ENCODE peak calls at places on chromosomes 7 and 10, in five cellular contexts. A, T, C, D and P are unnamed samples. For H3K36me3, the result is how much of the 10 kb centered on the place peaks cover.

GRCh38 chr10:42428534-42428933 is 209.8 kb downstream of the ZNF33B start:
- DNase-seq in T (no peak), A (no peak), C (no peak), D (peak), P (no peak)

GRCh38 chr7:99078416-99078815 is 65.5 kb downstream of the SMURF1 start:
- DNase-seq in C (no peak), D (no peak), A (no peak), T (no peak), P (no peak)

GRCh38 chr10:130470286-130470685 is 334.1 kb downstream of the GLRX3 start:
- DNase-seq in T (no peak), A (no peak), C (no peak), D (no peak), P (no peak)

GRCh38 chr10:75508239-75508813 is 76.9 kb downstream of the LRMDA start:
- DNase-seq in D (peak), C (peak), T (no peak), A (peak), P (no peak)

GRCh38 chr10:99981581-99982199 is 28.1 kb downstream of the DNMBP start:
- DNase-seq in D (no peak), C (no peak), A (no peak), T (no peak), P (no peak)

GRCh38 chr10:103772096-103772845 is 83.1 kb downstream of the SH3PXD2A start:
- DNase-seq in T (peak), D (peak), C (peak), A (peak), P (peak)

GRCh38 chr7:120981888-120982615 is 6.5 kb upstream of the CPED1 start:
- DNase-seq in C (no peak), T (no peak), D (peak), A (peak), P (no peak)

GRCh38 chr10:21516270-21517131 is 9.0 kb downstream of the SKIDA1 start:
- DNase-seq in C (peak), T (peak), D (peak), A (peak), P (peak)

GRCh38 chr10:33981301-33981700 is 646.8 kb upstream of the NRP1 start:
- DNase-seq in T (no peak), D (no peak), A (no peak), C (no peak), P (no peak)

GRCh38 chr10:69732147-69732825 is 69.4 kb upstream of the COL13A1 start:
- DNase-seq in A (no peak), D (no peak), C (no peak), T (peak), P (peak)

GRCh38 chr7:104826140-104826539 is 187.9 kb upstream of the KMT2E start:
- DNase-seq in T (no peak), D (no peak), C (no peak), A (no peak), P (no peak)

GRCh38 chr10:76036410-76036940 is 605.1 kb downstream of the LRMDA start:
- DNase-seq in A (peak), C (peak), D (peak), T (peak), P (peak)

GRCh38 chr7:84712326-84712725 is 474.5 kb downstream of the SEMA3D start:
- DNase-seq in C (no peak), D (peak), A (peak), T (no peak), P (no peak)

GRCh38 chr7:34845666-34846361 is 187.8 kb downstream of the NPSR1 start:
- DNase-seq in D (peak), A (no peak), C (no peak), T (no peak), P (no peak)

GRCh38 chr10:133614830-133615580 is 11.6 kb downstream of the FRG2B start:
- DNase-seq in A (no peak), D (no peak), C (no peak), T (no peak), P (no peak)

GRCh38 chr7:2049782-2050510 is 182.8 kb downstream of the MAD1L1 start:
- DNase-seq in D (no peak), C (no peak), T (no peak), A (no peak), P (peak)

GRCh38 chr7:132141109-132141508 is 435.2 kb downstream of the PLXNA4 start:
- DNase-seq in D (peak), C (no peak), A (no peak), T (no peak), P (no peak)

GRCh38 chr7:73706122-73707044 is 13.1 kb downstream of the STX1A start:
- DNase-seq in D (no peak), C (no peak), A (peak), T (no peak), P (no peak)

GRCh38 chr7:106423836-106424475 is 139.2 kb upstream of the NAMPT start:
- DNase-seq in C (no peak), A (no peak), D (no peak), T (no peak), P (no peak)

GRCh38 chr7:73768661-73769480 is 1.2 kb downstream of the CLDN3 start:
- DNase-seq in C (no peak), D (no peak), A (no peak), T (no peak), P (no peak)

GRCh38 chr7:80918909-80919721 is at the start of gene SEMA3C:
- DNase-seq in D (peak), A (peak), T (peak), C (peak), P (peak)

GRCh38 chr10:18400201-18400910 is 251.0 kb downstream of the NSUN6 start:
- DNase-seq in T (no peak), D (peak), C (no peak), A (peak), P (no peak)

GRCh38 chr7:671415-672042 is 55.0 kb upstream of the DNAAF5 start:
- DNase-seq in D (no peak), C (no peak), T (no peak), A (no peak), P (peak)

GRCh38 chr10:89644691-89644966 is 413 bp downstream of the PANK1 start:
- DNase-seq in A (no peak), T (no peak), D (no peak), C (no peak), P (no peak)

GRCh38 chr10:29600067-29600466 is 34.7 kb downstream of the SVIL start:
- DNase-seq in A (peak), C (no peak), D (no peak), T (no peak), P (no peak)
- H3K27ac ChIP-seq in A (no peak), C (peak), D (no peak), T (peak), P (no peak)

DNA sequence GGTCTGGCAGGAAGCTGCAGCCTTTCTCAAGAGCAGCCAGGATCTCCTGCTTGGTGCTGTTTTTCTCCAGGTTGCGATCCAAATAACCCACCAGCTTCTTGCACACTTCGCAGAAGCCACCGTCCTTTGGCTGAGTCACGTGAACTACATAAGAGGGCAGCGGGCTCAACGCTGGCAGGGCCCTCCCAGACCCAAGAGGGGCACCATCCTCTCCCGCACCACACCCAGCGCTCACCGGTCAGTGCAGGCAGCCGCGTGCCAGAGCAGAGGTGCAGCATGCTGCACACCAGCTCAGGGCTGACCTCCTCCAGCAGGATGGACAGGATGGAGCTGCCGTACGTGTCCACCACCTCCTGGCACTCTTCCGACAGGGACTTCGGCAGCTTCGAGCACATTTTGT is 31.6 kb downstream of the PSAP start:
- DNase-seq in T (no peak), A (no peak), C (no peak), D (no peak), P (peak)
- H3K36me3 ChIP-seq in T (half or more), A (half or more), C (under half), D (under half), P (under half)

GRCh38 chr7:134866581-134866980 is 87.1 kb downstream of the CALD1 start:
- DNase-seq in T (no peak), A (peak), D (peak), C (no peak), P (no peak)

GRCh38 chr7:134870781-134871180 is 91.3 kb downstream of the CALD1 start:
- DNase-seq in T (no peak), C (no peak), D (no peak), A (no peak), P (no peak)

GRCh38 chr7:134873253-134873652 is 93.8 kb downstream of the CALD1 start:
- DNase-seq in T (no peak), C (no peak), D (peak), A (peak), P (no peak)

GRCh38 chr7:134874407-134874806 is 95.0 kb downstream of the CALD1 start:
- DNase-seq in A (no peak), D (no peak), C (no peak), T (no peak), P (no peak)

GRCh38 chr7:134870156-134870555 is 90.7 kb downstream of the CALD1 start:
- DNase-seq in A (no peak), D (no peak), T (no peak), C (no peak), P (no peak)
- H3K27ac ChIP-seq in A (peak), D (no peak), T (peak), C (peak), P (peak)

GRCh38 chr10:79209340-79209739 is 137.9 kb upstream of the PPIF start:
- DNase-seq in C (no peak), T (no peak), D (no peak), A (no peak), P (no peak)

GRCh38 chr10:79208251-79208983 is 138.9 kb upstream of the PPIF start:
- DNase-seq in T (no peak), D (no peak), A (no peak), C (no peak), P (no peak)

GRCh38 chr10:79206300-79207095 is 137.7 kb downstream of the ZMIZ1 start:
- DNase-seq in T (no peak), D (no peak), C (peak), A (no peak), P (no peak)

GRCh38 chr10:79207726-79208125 is 139.0 kb downstream of the ZMIZ1 start:
- DNase-seq in A (no peak), D (no peak), C (no peak), T (no peak), P (no peak)

GRCh38 chr10:79207096-79207357 is 138.3 kb downstream of the ZMIZ1 start:
- DNase-seq in T (no peak), C (no peak), A (no peak), D (no peak), P (no peak)
- H3K36me3 ChIP-seq in T (half or more), C (under half), A (half or more), D (under half), P (under half)

GRCh38 chr7:134836447-134836846 is 57.0 kb downstream of the CALD1 start:
- DNase-seq in T (no peak), C (peak), A (peak), D (no peak), P (no peak)
- H3K27ac ChIP-seq in T (peak), C (peak), A (no peak), D (peak), P (peak)

GRCh38 chr10:3780766-3781457 is 4.1 kb downstream of the KLF6 start:
- DNase-seq in A (peak), T (no peak), D (peak), C (no peak), P (no peak)
- H3K36me3 ChIP-seq in A (half or more), T (half or more), D (under half), C (under half), P (under half)

GRCh38 chr10:116741391-116742351 is 695 bp downstream of the HSPA12A start:
- DNase-seq in T (peak), C (peak), D (no peak), A (no peak), P (peak)

GRCh38 chr10:116740971-116741370 is 1.4 kb downstream of the HSPA12A start:
- DNase-seq in C (no peak), T (no peak), D (no peak), A (no peak), P (no peak)

GRCh38 chr10:116744163-116744788 is 1.9 kb upstream of the HSPA12A start:
- DNase-seq in C (no peak), D (no peak), A (no peak), T (no peak), P (no peak)

GRCh38 chr10:116743266-116744064 is 1.1 kb upstream of the HSPA12A start:
- DNase-seq in C (no peak), T (no peak), D (no peak), A (no peak), P (no peak)

GRCh38 chr10:116742367-116743265 is at the start of gene HSPA12A:
- DNase-seq in T (peak), C (peak), A (peak), D (peak), P (peak)
- H3K27ac ChIP-seq in T (peak), C (peak), A (peak), D (peak), P (peak)